ENCODE peak calls at places on chromosomes 4 and X, in nine cellular contexts. One of them, this sample, is unnamed.

GRCh38 chrX:154748712-154749339 is 2.1 kb downstream of the GAB3 start:
- DNase-seq in MCF 10A: peak
- DNase-seq in right lobe of liver: no peak
- DNase-seq in keratinocyte: no peak
- DNase-seq in psoas muscle: no peak
- DNase-seq in endothelial cell: peak
- DNase-seq in activated CD8-positive, alpha-beta T cell treated with anti-CD3 and anti-CD28 coated beads for 36 hours: peak
- DNase-seq in stomach: no peak
- DNase-seq in fibroblast of the aortic adventitia: peak
- DNase-seq in this sample: peak

GRCh38 chr4:113452868-113453620 is 308.5 kb downstream of the CAMK2D start:
- DNase-seq in keratinocyte: no peak
- DNase-seq in fibroblast of the aortic adventitia: peak
- DNase-seq in endothelial cell: peak
- DNase-seq in activated CD8-positive, alpha-beta T cell treated with anti-CD3 and anti-CD28 coated beads for 36 hours: peak
- DNase-seq in stomach: no peak
- DNase-seq in MCF 10A: peak
- DNase-seq in psoas muscle: no peak
- DNase-seq in right lobe of liver: no peak
- DNase-seq in this sample: no peak

GRCh38 chrX:134364711-134365110 is 95.3 kb upstream of the HPRT1 start:
- DNase-seq in activated CD8-positive, alpha-beta T cell treated with anti-CD3 and anti-CD28 coated beads for 36 hours: no peak
- DNase-seq in stomach: no peak
- DNase-seq in fibroblast of the aortic adventitia: no peak
- DNase-seq in keratinocyte: no peak
- DNase-seq in endothelial cell: no peak
- DNase-seq in psoas muscle: no peak
- DNase-seq in MCF 10A: no peak
- DNase-seq in right lobe of liver: no peak
- DNase-seq in this sample: no peak

GRCh38 chrX:107448625-107449468 is 605 bp upstream of the FRMPD3 start:
- DNase-seq in MCF 10A: peak
- DNase-seq in stomach: no peak
- DNase-seq in fibroblast of the aortic adventitia: no peak
- DNase-seq in activated CD8-positive, alpha-beta T cell treated with anti-CD3 and anti-CD28 coated beads for 36 hours: no peak
- DNase-seq in endothelial cell: peak
- DNase-seq in psoas muscle: no peak
- DNase-seq in right lobe of liver: no peak
- DNase-seq in keratinocyte: no peak
- DNase-seq in this sample: no peak

GRCh38 chrX:3136161-3136961 is 95.1 kb downstream of the ARSF start:
- DNase-seq in keratinocyte: no peak
- DNase-seq in stomach: no peak
- DNase-seq in psoas muscle: no peak
- DNase-seq in right lobe of liver: no peak
- DNase-seq in MCF 10A: no peak
- DNase-seq in endothelial cell: no peak
- DNase-seq in activated CD8-positive, alpha-beta T cell treated with anti-CD3 and anti-CD28 coated beads for 36 hours: no peak
- DNase-seq in fibroblast of the aortic adventitia: no peak
- DNase-seq in this sample: no peak

GRCh38 chr4:73439991-73440390 is 4.0 kb downstream of the AFP start:
- DNase-seq in MCF 10A: no peak
- DNase-seq in endothelial cell: no peak
- DNase-seq in activated CD8-positive, alpha-beta T cell treated with anti-CD3 and anti-CD28 coated beads for 36 hours: no peak
- DNase-seq in psoas muscle: no peak
- DNase-seq in fibroblast of the aortic adventitia: no peak
- DNase-seq in right lobe of liver: no peak
- DNase-seq in stomach: no peak
- DNase-seq in keratinocyte: no peak
- DNase-seq in this sample: no peak

GRCh38 chr4:56995525-56995924 is 16.8 kb downstream of the POLR2B start:
- DNase-seq in fibroblast of the aortic adventitia: peak
- DNase-seq in endothelial cell: no peak
- DNase-seq in right lobe of liver: no peak
- DNase-seq in MCF 10A: no peak
- DNase-seq in stomach: peak
- DNase-seq in activated CD8-positive, alpha-beta T cell treated with anti-CD3 and anti-CD28 coated beads for 36 hours: no peak
- DNase-seq in psoas muscle: peak
- DNase-seq in keratinocyte: no peak
- DNase-seq in this sample: no peak

GRCh38 chr4:108849611-108850406 is 87.0 kb upstream of the ETNPPL start:
- DNase-seq in activated CD8-positive, alpha-beta T cell treated with anti-CD3 and anti-CD28 coated beads for 36 hours: peak
- DNase-seq in right lobe of liver: no peak
- DNase-seq in keratinocyte: no peak
- DNase-seq in endothelial cell: no peak
- DNase-seq in fibroblast of the aortic adventitia: peak
- DNase-seq in stomach: no peak
- DNase-seq in psoas muscle: no peak
- DNase-seq in MCF 10A: peak
- DNase-seq in this sample: no peak

GRCh38 chr4:40719008-40719623 is 30.6 kb upstream of the NSUN7 start:
- DNase-seq in right lobe of liver: no peak
- DNase-seq in psoas muscle: no peak
- DNase-seq in endothelial cell: no peak
- DNase-seq in stomach: no peak
- DNase-seq in activated CD8-positive, alpha-beta T cell treated with anti-CD3 and anti-CD28 coated beads for 36 hours: no peak
- DNase-seq in MCF 10A: peak
- DNase-seq in keratinocyte: no peak
- DNase-seq in fibroblast of the aortic adventitia: peak
- DNase-seq in this sample: peak
- TF ChIP-seq CTCF in right lobe of liver: peak
- TF ChIP-seq CTCF in psoas muscle: no peak
- TF ChIP-seq CTCF in endothelial cell: no peak
- TF ChIP-seq CTCF in stomach: peak
- TF ChIP-seq CTCF in activated CD8-positive, alpha-beta T cell treated with anti-CD3 and anti-CD28 coated beads for 36 hours: peak
- TF ChIP-seq CTCF in MCF 10A: peak
- TF ChIP-seq CTCF in keratinocyte: peak
- TF ChIP-seq CTCF in fibroblast of the aortic adventitia: peak
- TF ChIP-seq CTCF in this sample: peak

GRCh38 chr4:186485621-186486062 is 69.7 kb downstream of the MTNR1A start:
- DNase-seq in right lobe of liver: no peak
- DNase-seq in endothelial cell: peak
- DNase-seq in stomach: no peak
- DNase-seq in activated CD8-positive, alpha-beta T cell treated with anti-CD3 and anti-CD28 coated beads for 36 hours: no peak
- DNase-seq in fibroblast of the aortic adventitia: no peak
- DNase-seq in psoas muscle: no peak
- DNase-seq in MCF 10A: no peak
- DNase-seq in keratinocyte: no peak
- DNase-seq in this sample: no peak

GRCh38 chr4:186487726-186488125 is 67.6 kb downstream of the MTNR1A start:
- DNase-seq in fibroblast of the aortic adventitia: no peak
- DNase-seq in keratinocyte: no peak
- DNase-seq in endothelial cell: no peak
- DNase-seq in psoas muscle: no peak
- DNase-seq in activated CD8-positive, alpha-beta T cell treated with anti-CD3 and anti-CD28 coated beads for 36 hours: no peak
- DNase-seq in stomach: no peak
- DNase-seq in MCF 10A: no peak
- DNase-seq in right lobe of liver: no peak
- DNase-seq in this sample: no peak

GRCh38 chr4:186483656-186484055 is 71.7 kb downstream of the MTNR1A start:
- DNase-seq in MCF 10A: no peak
- DNase-seq in fibroblast of the aortic adventitia: no peak
- DNase-seq in endothelial cell: no peak
- DNase-seq in activated CD8-positive, alpha-beta T cell treated with anti-CD3 and anti-CD28 coated beads for 36 hours: no peak
- DNase-seq in psoas muscle: no peak
- DNase-seq in stomach: no peak
- DNase-seq in keratinocyte: no peak
- DNase-seq in right lobe of liver: no peak
- DNase-seq in this sample: no peak

GRCh38 chr4:186486172-186486571 is 69.2 kb downstream of the MTNR1A start:
- DNase-seq in right lobe of liver: no peak
- DNase-seq in stomach: no peak
- DNase-seq in keratinocyte: no peak
- DNase-seq in psoas muscle: no peak
- DNase-seq in fibroblast of the aortic adventitia: no peak
- DNase-seq in endothelial cell: no peak
- DNase-seq in activated CD8-positive, alpha-beta T cell treated with anti-CD3 and anti-CD28 coated beads for 36 hours: no peak
- DNase-seq in MCF 10A: no peak
- DNase-seq in this sample: no peak

DNA sequence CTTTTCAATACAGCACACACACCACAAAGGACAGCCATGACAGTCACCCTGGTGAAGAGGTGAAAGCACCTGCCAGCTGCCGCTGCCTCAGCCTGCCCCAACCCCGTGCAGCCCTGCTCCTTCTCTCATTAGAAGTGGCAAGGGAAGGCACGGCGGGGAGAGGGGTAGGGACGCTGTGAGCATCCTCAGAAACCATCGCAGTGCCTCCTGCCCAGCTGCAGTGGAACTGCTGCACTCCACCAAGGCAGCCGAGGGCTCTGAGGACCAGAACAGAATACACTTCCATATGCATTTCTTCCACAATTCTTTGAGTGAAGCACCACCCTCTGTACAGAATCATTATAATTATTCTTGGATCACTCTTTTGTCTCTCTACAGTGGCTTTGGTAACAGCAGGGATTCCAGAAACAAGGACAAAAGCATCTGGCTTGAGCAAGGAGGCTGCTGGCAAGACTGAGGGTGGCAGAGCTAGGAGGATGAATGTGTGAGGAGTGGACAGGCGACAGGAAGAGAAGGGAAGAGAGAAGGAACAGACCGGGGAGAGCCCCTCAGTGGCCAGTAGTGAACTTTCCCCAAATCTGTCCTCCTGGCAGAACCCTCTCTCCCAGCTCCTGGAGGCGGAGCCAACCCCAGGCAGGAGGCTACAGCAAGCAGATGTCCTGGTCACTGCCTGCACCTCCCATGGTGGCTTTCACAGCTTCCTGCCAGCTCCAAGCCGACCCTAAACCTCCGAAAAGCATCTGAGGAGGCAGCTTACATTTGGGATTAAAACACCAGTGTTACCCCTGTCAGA is 73.2 kb downstream of the MTNR1A start:
- DNase-seq in activated CD8-positive, alpha-beta T cell treated with anti-CD3 and anti-CD28 coated beads for 36 hours: no peak
- DNase-seq in MCF 10A: no peak
- DNase-seq in right lobe of liver: no peak
- DNase-seq in stomach: no peak
- DNase-seq in keratinocyte: no peak
- DNase-seq in endothelial cell: no peak
- DNase-seq in fibroblast of the aortic adventitia: no peak
- DNase-seq in psoas muscle: no peak
- DNase-seq in this sample: no peak
- TF ChIP-seq CTCF in activated CD8-positive, alpha-beta T cell treated with anti-CD3 and anti-CD28 coated beads for 36 hours: no peak
- TF ChIP-seq CTCF in MCF 10A: no peak
- TF ChIP-seq CTCF in right lobe of liver: no peak
- TF ChIP-seq CTCF in stomach: no peak
- TF ChIP-seq CTCF in keratinocyte: no peak
- TF ChIP-seq CTCF in endothelial cell: no peak
- TF ChIP-seq CTCF in fibroblast of the aortic adventitia: no peak
- TF ChIP-seq CTCF in psoas muscle: no peak
- TF ChIP-seq CTCF in this sample: no peak

GRCh38 chr4:10091531-10092181 is 24.9 kb downstream of the WDR1 start:
- DNase-seq in keratinocyte: no peak
- DNase-seq in fibroblast of the aortic adventitia: no peak
- DNase-seq in stomach: no peak
- DNase-seq in activated CD8-positive, alpha-beta T cell treated with anti-CD3 and anti-CD28 coated beads for 36 hours: no peak
- DNase-seq in right lobe of liver: peak
- DNase-seq in endothelial cell: no peak
- DNase-seq in psoas muscle: peak
- DNase-seq in MCF 10A: no peak
- DNase-seq in this sample: no peak

GRCh38 chr4:10088135-10089010 is 28.2 kb downstream of the WDR1 start:
- DNase-seq in MCF 10A: no peak
- DNase-seq in activated CD8-positive, alpha-beta T cell treated with anti-CD3 and anti-CD28 coated beads for 36 hours: no peak
- DNase-seq in psoas muscle: peak
- DNase-seq in endothelial cell: no peak
- DNase-seq in right lobe of liver: peak
- DNase-seq in fibroblast of the aortic adventitia: no peak
- DNase-seq in keratinocyte: peak
- DNase-seq in stomach: no peak
- DNase-seq in this sample: no peak

GRCh38 chr4:10087152-10087791 is 29.3 kb downstream of the WDR1 start:
- DNase-seq in right lobe of liver: peak
- DNase-seq in endothelial cell: no peak
- DNase-seq in fibroblast of the aortic adventitia: no peak
- DNase-seq in stomach: no peak
- DNase-seq in activated CD8-positive, alpha-beta T cell treated with anti-CD3 and anti-CD28 coated beads for 36 hours: no peak
- DNase-seq in keratinocyte: no peak
- DNase-seq in psoas muscle: peak
- DNase-seq in MCF 10A: no peak
- DNase-seq in this sample: no peak

GRCh38 chr4:10090467-10091250 is 25.9 kb downstream of the WDR1 start:
- DNase-seq in stomach: no peak
- DNase-seq in activated CD8-positive, alpha-beta T cell treated with anti-CD3 and anti-CD28 coated beads for 36 hours: no peak
- DNase-seq in psoas muscle: peak
- DNase-seq in MCF 10A: no peak
- DNase-seq in right lobe of liver: peak
- DNase-seq in endothelial cell: no peak
- DNase-seq in fibroblast of the aortic adventitia: no peak
- DNase-seq in keratinocyte: no peak
- DNase-seq in this sample: no peak

DNA sequence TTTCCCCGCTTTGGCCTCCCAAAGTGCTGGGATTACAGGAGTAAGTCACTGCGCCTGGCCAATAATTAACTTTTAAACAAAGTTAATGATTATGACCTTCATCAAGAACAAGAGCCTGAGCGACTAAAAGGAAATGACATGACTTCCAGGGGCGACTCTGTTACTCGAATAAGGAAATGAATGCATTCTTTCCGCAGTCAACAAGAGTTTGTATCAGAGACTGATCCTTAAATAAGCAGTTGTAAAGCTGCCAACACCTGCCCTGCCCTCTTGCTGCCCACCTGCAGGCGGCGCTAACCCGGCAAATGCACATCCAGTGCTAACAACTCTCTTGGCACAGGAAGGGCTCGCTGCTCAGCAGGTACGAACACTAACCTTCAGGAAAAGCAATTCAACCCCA is 27.3 kb downstream of the WDR1 start:
- DNase-seq in endothelial cell: peak
- DNase-seq in MCF 10A: peak
- DNase-seq in right lobe of liver: peak
- DNase-seq in stomach: peak
- DNase-seq in psoas muscle: peak
- DNase-seq in keratinocyte: no peak
- DNase-seq in activated CD8-positive, alpha-beta T cell treated with anti-CD3 and anti-CD28 coated beads for 36 hours: no peak
- DNase-seq in fibroblast of the aortic adventitia: no peak
- DNase-seq in this sample: no peak
- TF ChIP-seq CTCF in endothelial cell: peak
- TF ChIP-seq CTCF in MCF 10A: no peak
- TF ChIP-seq CTCF in right lobe of liver: peak
- TF ChIP-seq CTCF in stomach: peak
- TF ChIP-seq CTCF in psoas muscle: peak
- TF ChIP-seq CTCF in keratinocyte: peak
- TF ChIP-seq CTCF in activated CD8-positive, alpha-beta T cell treated with anti-CD3 and anti-CD28 coated beads for 36 hours: no peak
- TF ChIP-seq CTCF in fibroblast of the aortic adventitia: peak
- TF ChIP-seq CTCF in this sample: no peak

DNA sequence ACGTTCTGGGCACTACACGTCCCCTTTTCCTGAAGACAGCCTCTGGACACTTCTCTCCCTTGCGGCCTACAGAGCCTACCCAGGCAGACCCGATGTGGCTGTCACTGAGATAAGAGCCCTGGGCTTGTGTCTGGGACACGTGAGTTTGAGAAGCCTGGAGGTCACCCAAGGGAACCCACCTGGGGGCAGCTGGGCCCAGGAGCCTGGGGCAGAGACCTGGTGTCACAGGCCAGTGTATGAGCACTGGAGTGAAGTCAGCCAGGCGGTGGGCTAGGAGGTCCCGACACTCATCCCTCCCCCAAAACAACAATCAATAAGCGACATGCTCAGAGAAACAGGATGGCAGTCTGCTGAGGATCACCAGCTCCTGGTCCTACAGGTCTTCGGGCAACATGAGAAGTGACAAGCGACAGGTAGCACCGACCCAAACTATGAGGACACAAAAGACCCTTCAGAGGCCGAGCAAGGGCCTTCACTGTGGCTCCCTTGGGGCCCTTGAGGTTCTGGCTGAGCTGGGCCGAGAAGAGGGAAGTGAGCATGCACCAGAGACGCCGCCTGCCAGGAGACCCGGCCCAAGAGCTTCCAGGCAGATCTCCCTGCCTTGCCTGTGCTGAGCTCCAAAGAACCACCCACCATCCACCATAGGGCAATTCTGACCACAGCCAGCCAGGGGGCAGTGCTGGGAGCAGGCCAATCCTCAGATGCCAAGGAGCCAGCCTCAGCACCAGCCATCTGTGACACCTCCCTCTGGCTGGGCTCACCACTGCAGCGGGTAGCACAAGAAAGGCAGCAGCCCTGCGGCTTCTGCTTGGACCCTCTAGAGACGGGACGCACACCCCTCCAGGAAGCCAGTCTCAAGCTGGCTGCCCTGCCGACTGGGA is 11.0 kb upstream of the DUSP9 start:
- DNase-seq in right lobe of liver: no peak
- DNase-seq in fibroblast of the aortic adventitia: no peak
- DNase-seq in keratinocyte: no peak
- DNase-seq in endothelial cell: peak
- DNase-seq in activated CD8-positive, alpha-beta T cell treated with anti-CD3 and anti-CD28 coated beads for 36 hours: peak
- DNase-seq in psoas muscle: no peak
- DNase-seq in stomach: no peak
- DNase-seq in MCF 10A: peak
- DNase-seq in this sample: no peak
- TF ChIP-seq CTCF in right lobe of liver: peak
- TF ChIP-seq CTCF in fibroblast of the aortic adventitia: peak
- TF ChIP-seq CTCF in keratinocyte: peak
- TF ChIP-seq CTCF in endothelial cell: no peak
- TF ChIP-seq CTCF in activated CD8-positive, alpha-beta T cell treated with anti-CD3 and anti-CD28 coated beads for 36 hours: peak
- TF ChIP-seq CTCF in psoas muscle: no peak
- TF ChIP-seq CTCF in stomach: no peak
- TF ChIP-seq CTCF in MCF 10A: peak
- TF ChIP-seq CTCF in this sample: peak

This sample was measured in GM13976.